ENCODE peak calls at places on chromosomes 4 and X, in nine cellular contexts. H is foreskin fibroblast, V is AG10803, Z is omental fat pad, Y is stomach, S is colonic mucosa, O is tibial nerve, A is fibroblast of pulmonary artery, Q is left ventricle myocardium inferior. G is an unnamed sample.
A peak's percentile ranks its signal among the peaks of the same experiment; 100 is the strongest.

GRCh38 chr4:154399259-154399974 is 92.2 kb downstream of the DCHS2 start:
- DNase-seq in V (peak; percentile 60), H (peak; percentile 70), S (no peak), Q (no peak), Y (no peak), A (peak; percentile 12), Z (no peak), O (no peak), G (no peak)

GRCh38 chr4:3766207-3766790 is at the start of gene ADRA2C:
- DNase-seq in Y (no peak), A (no peak), H (peak; percentile 48), V (peak; percentile 25), O (no peak), S (no peak), Q (no peak), Z (no peak), G (peak; percentile 53)

GRCh38 chrX:14899607-14900006 is 26.4 kb downstream of the MOSPD2 start:
- DNase-seq in Y (no peak), O (no peak), Z (no peak), V (peak; percentile 39), H (peak; percentile 59), A (peak; percentile 64), Q (no peak), S (no peak), G (no peak)

GRCh38 chr4:15753786-15754185 is 24.3 kb upstream of the CD38 start:
- DNase-seq in S (no peak), Z (no peak), H (no peak), Y (no peak), V (no peak), A (peak; percentile 37), Q (peak; percentile 76), O (no peak), G (no peak)

GRCh38 chr4:122661661-122662160 is 40.8 kb upstream of the IL21 start:
- DNase-seq in Y (no peak), A (peak; percentile 38), Z (no peak), H (peak; percentile 60), S (no peak), Q (no peak), O (no peak), V (no peak), G (no peak)

GRCh38 chr4:130183096-130183495 is 1087.1 kb downstream of the C4orf33 start:
- DNase-seq in Y (no peak), Q (no peak), H (no peak), O (no peak), A (no peak), S (no peak), V (no peak), Z (no peak), G (no peak)

GRCh38 chr4:41693629-41694028 is 54.9 kb downstream of the PHOX2B start:
- DNase-seq in A (peak; percentile 53), S (no peak), V (peak; percentile 18), H (peak; percentile 65), O (no peak), Z (no peak), Y (no peak), Q (no peak), G (no peak)

GRCh38 chr4:82801910-82802521 is 3.4 kb upstream of the SCD5 start:
- DNase-seq in Y (peak; percentile 43), Q (no peak), Z (no peak), V (peak; percentile 36), A (peak; percentile 56), H (peak; percentile 76), S (no peak), O (peak; percentile 53), G (no peak)

GRCh38 chr4:144355809-144356757 is 215.6 kb upstream of the GYPA start:
- DNase-seq in H (peak; percentile 86), V (peak; percentile 78), S (peak; percentile 23), Y (no peak), O (peak; percentile 36), Z (no peak), A (peak; percentile 93), Q (no peak), G (peak; percentile 12)

GRCh38 chr4:19372365-19372764 is 879.3 kb upstream of the SLIT2 start:
- DNase-seq in A (no peak), Q (no peak), V (no peak), O (no peak), Y (no peak), Z (no peak), S (no peak), H (no peak), G (no peak)

GRCh38 chrX:99091459-99091858 is 1318.6 kb downstream of the PCDH19 start:
- DNase-seq in A (no peak), H (no peak), V (no peak), Z (no peak), O (no peak), Y (no peak), S (no peak), Q (no peak), G (no peak)

GRCh38 chr4:125781656-125782055 is 466.9 kb downstream of the FAT4 start:
- DNase-seq in Y (no peak), Q (no peak), O (no peak), V (no peak), S (no peak), Z (no peak), A (no peak), H (no peak), G (no peak)

GRCh38 chr4:105547769-105548168 is 4.7 kb upstream of the ARHGEF38 start:
- DNase-seq in Y (no peak), H (no peak), Q (no peak), Z (no peak), S (no peak), V (no peak), O (no peak), A (no peak), G (no peak)

GRCh38 chr4:10198365-10198764 is 81.8 kb upstream of the WDR1 start:
- DNase-seq in Q (no peak), Z (no peak), O (no peak), A (no peak), Y (no peak), V (no peak), H (no peak), S (peak; percentile 7), G (no peak)

GRCh38 chr4:54427826-54428225 is 198.7 kb downstream of the PDGFRA start:
- DNase-seq in A (no peak), Q (no peak), H (no peak), S (no peak), V (no peak), O (no peak), Y (no peak), Z (no peak), G (no peak)

GRCh38 chr4:54428940-54429339 is 199.8 kb downstream of the PDGFRA start:
- DNase-seq in O (no peak), S (no peak), A (no peak), Q (no peak), Y (no peak), Z (no peak), H (no peak), V (no peak), G (no peak)

GRCh38 chr4:54433686-54434085 is 204.6 kb downstream of the PDGFRA start:
- DNase-seq in H (peak; percentile 64), Q (no peak), O (no peak), Y (no peak), A (peak; percentile 60), V (peak; percentile 8), S (no peak), Z (no peak), G (no peak)
- TF ChIP-seq CTCF in H (peak; percentile 42), Q (peak; percentile 55), O (no peak), Y (no peak), A (peak; percentile 67), V (peak; percentile 35), S (no peak), Z (no peak), G (no peak)

GRCh38 chrX:103773445-103773844 is 3.2 kb upstream of the PLP1 start:
- DNase-seq in A (no peak), Q (no peak), V (no peak), Y (no peak), H (no peak), O (no peak), S (no peak), Z (no peak), G (no peak)

GRCh38 chrX:103776586-103776985 is at the start of gene PLP1:
- DNase-seq in Z (no peak), O (no peak), H (no peak), Y (no peak), A (no peak), V (no peak), Q (no peak), S (no peak), G (no peak)

GRCh38 chrX:103779156-103779555 is 2.5 kb downstream of the PLP1 start:
- DNase-seq in V (no peak), A (peak; percentile 67), O (no peak), Z (no peak), Q (no peak), Y (no peak), H (no peak), S (no peak), G (no peak)

DNA sequence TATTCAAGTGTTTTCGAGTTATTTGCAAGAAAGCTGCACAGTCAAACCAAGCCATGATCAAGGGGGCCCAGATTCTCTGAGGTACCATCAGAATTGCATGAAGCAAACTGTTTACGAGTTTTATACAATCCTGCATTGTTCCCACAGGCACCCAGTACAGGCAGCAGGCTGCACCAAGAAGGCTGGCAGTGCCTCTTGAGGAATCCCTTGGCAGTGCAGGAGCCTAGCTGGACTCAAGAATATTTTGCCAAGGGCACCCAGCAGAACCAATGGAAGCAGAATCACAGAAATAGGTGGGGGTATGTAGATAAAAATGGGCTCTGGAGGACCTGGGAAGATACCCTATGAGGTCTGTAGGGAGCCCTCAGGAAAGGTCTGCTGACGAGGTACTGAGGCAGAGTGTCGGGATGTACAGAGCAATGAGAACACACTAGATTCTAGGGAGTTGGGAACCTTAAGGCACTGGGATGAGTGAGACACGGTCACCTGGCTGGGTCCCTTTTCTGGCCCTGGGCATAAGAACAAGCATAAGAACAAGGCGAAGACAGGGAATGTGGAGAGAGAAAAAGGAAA is 2.5 kb upstream of the PLP1 start:
- DNase-seq in Y (no peak), A (peak; percentile 76), V (peak; percentile 52), O (no peak), Q (no peak), S (no peak), H (peak; percentile 75), Z (no peak), G (no peak)
- TF ChIP-seq CTCF in Y (peak; percentile 32), A (peak; percentile 51), V (peak; percentile 53), O (peak; percentile 62), Q (peak; percentile 54), S (peak; percentile 42), H (peak; percentile 59), Z (no peak), G (peak; percentile 55)

GRCh38 chr4:152356428-152357034 is 179.4 kb downstream of the FBXW7 start:
- DNase-seq in Y (no peak), S (no peak), O (no peak), H (peak; percentile 38), V (peak; percentile 65), Z (no peak), Q (no peak), A (peak; percentile 64), G (no peak)
- TF ChIP-seq CTCF in Y (no peak), S (no peak), O (no peak), H (no peak), V (no peak), Z (no peak), Q (no peak), A (peak; percentile 10), G (no peak)

DNA sequence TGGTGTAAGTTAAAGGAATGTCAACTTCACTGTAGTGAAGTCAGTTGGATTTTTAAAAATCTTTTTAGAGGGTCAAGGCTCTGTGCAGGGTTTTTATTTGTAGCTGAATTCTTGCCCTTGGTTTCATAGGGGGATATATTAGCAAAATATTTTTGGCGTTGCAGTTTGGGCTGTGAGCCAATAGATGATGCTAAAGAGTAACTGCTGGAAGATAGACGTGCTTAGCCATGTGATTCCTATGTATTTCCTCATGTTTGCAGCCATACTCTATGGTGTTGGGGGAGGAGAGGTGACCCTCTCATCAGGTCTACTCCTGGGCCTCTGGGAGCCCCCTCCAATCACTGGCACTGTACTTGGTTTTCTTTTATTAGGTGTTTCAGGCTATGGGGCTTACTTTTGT is 246.7 kb upstream of the ARHGAP24 start:
- DNase-seq in S (no peak), A (no peak), Y (no peak), O (no peak), Q (no peak), V (no peak), Z (no peak), H (peak; percentile 10), G (no peak)
- TF ChIP-seq CTCF in S (no peak), A (no peak), Y (no peak), O (no peak), Q (no peak), V (no peak), Z (no peak), H (no peak), G (no peak)